ENCODE peak calls at places on chromosomes 12 and 14, in four cellular contexts. One of them, this sample, is unnamed.

GRCh38 chr12:70823182-70823976 is 97.2 kb downstream of the PTPRR start:
- DNase-seq in M059J: peak; percentile 28
- DNase-seq in stimulated activated CD4-positive, alpha-beta T cell treated with anti-CD3 and anti-CD28 coated beads, Interleukin-1b, Interleukin-23, amount 100 ng/mL, for 1 hour: no peak
- DNase-seq in fibroblast of pulmonary artery: no peak
- DNase-seq in this sample: no peak

GRCh38 chr12:130247634-130248237 is 85.5 kb downstream of the FZD10 start:
- DNase-seq in M059J: no peak
- DNase-seq in stimulated activated CD4-positive, alpha-beta T cell treated with anti-CD3 and anti-CD28 coated beads, Interleukin-1b, Interleukin-23, amount 100 ng/mL, for 1 hour: no peak
- DNase-seq in fibroblast of pulmonary artery: no peak
- DNase-seq in this sample: no peak

GRCh38 chr14:97052001-97052400 is 254.8 kb downstream of the VRK1 start:
- DNase-seq in M059J: no peak
- DNase-seq in stimulated activated CD4-positive, alpha-beta T cell treated with anti-CD3 and anti-CD28 coated beads, Interleukin-1b, Interleukin-23, amount 100 ng/mL, for 1 hour: no peak
- DNase-seq in fibroblast of pulmonary artery: no peak
- DNase-seq in this sample: no peak

GRCh38 chr14:90393966-90394365 is 2.9 kb upstream of the CALM1 start:
- DNase-seq in M059J: no peak
- DNase-seq in stimulated activated CD4-positive, alpha-beta T cell treated with anti-CD3 and anti-CD28 coated beads, Interleukin-1b, Interleukin-23, amount 100 ng/mL, for 1 hour: no peak
- DNase-seq in fibroblast of pulmonary artery: no peak
- DNase-seq in this sample: no peak

GRCh38 chr14:103641181-103641580 is 12.2 kb downstream of the KLC1 start:
- DNase-seq in M059J: peak; percentile 89
- DNase-seq in stimulated activated CD4-positive, alpha-beta T cell treated with anti-CD3 and anti-CD28 coated beads, Interleukin-1b, Interleukin-23, amount 100 ng/mL, for 1 hour: no peak
- DNase-seq in fibroblast of pulmonary artery: no peak
- DNase-seq in this sample: no peak

GRCh38 chr14:35740215-35740614 is 68.9 kb downstream of the RALGAPA1 start:
- DNase-seq in M059J: no peak
- DNase-seq in stimulated activated CD4-positive, alpha-beta T cell treated with anti-CD3 and anti-CD28 coated beads, Interleukin-1b, Interleukin-23, amount 100 ng/mL, for 1 hour: no peak
- DNase-seq in fibroblast of pulmonary artery: no peak
- DNase-seq in this sample: no peak

GRCh38 chr12:79997115-79997805 is 62.4 kb upstream of the PPP1R12A start:
- DNase-seq in M059J: no peak
- DNase-seq in stimulated activated CD4-positive, alpha-beta T cell treated with anti-CD3 and anti-CD28 coated beads, Interleukin-1b, Interleukin-23, amount 100 ng/mL, for 1 hour: no peak
- DNase-seq in fibroblast of pulmonary artery: peak; percentile 7
- DNase-seq in this sample: no peak

GRCh38 chr14:26855051-26855753 is 257.4 kb upstream of the NOVA1 start:
- DNase-seq in M059J: no peak
- DNase-seq in stimulated activated CD4-positive, alpha-beta T cell treated with anti-CD3 and anti-CD28 coated beads, Interleukin-1b, Interleukin-23, amount 100 ng/mL, for 1 hour: no peak
- DNase-seq in fibroblast of pulmonary artery: peak; percentile 68
- DNase-seq in this sample: no peak

GRCh38 chr12:90407841-90408240 is 547.1 kb downstream of the CCER1 start:
- DNase-seq in M059J: no peak
- DNase-seq in stimulated activated CD4-positive, alpha-beta T cell treated with anti-CD3 and anti-CD28 coated beads, Interleukin-1b, Interleukin-23, amount 100 ng/mL, for 1 hour: no peak
- DNase-seq in fibroblast of pulmonary artery: peak; percentile 7
- DNase-seq in this sample: no peak

GRCh38 chr12:42809226-42809625 is 219.7 kb upstream of the PRICKLE1 start:
- DNase-seq in M059J: peak; percentile 73
- DNase-seq in stimulated activated CD4-positive, alpha-beta T cell treated with anti-CD3 and anti-CD28 coated beads, Interleukin-1b, Interleukin-23, amount 100 ng/mL, for 1 hour: no peak
- DNase-seq in fibroblast of pulmonary artery: peak; percentile 36
- DNase-seq in this sample: no peak

GRCh38 chr14:71203306-71203705 is 296.0 kb downstream of the PCNX1 start:
- DNase-seq in M059J: peak; percentile 54
- DNase-seq in stimulated activated CD4-positive, alpha-beta T cell treated with anti-CD3 and anti-CD28 coated beads, Interleukin-1b, Interleukin-23, amount 100 ng/mL, for 1 hour: no peak
- DNase-seq in fibroblast of pulmonary artery: no peak
- DNase-seq in this sample: no peak

GRCh38 chr12:116508145-116509121 is 50.7 kb upstream of the MAP1LC3B2 start:
- DNase-seq in M059J: no peak
- DNase-seq in stimulated activated CD4-positive, alpha-beta T cell treated with anti-CD3 and anti-CD28 coated beads, Interleukin-1b, Interleukin-23, amount 100 ng/mL, for 1 hour: no peak
- DNase-seq in fibroblast of pulmonary artery: peak; percentile 56
- DNase-seq in this sample: peak; percentile 81

GRCh38 chr12:43063642-43064041 is 474.1 kb upstream of the PRICKLE1 start:
- DNase-seq in M059J: peak; percentile 54
- DNase-seq in stimulated activated CD4-positive, alpha-beta T cell treated with anti-CD3 and anti-CD28 coated beads, Interleukin-1b, Interleukin-23, amount 100 ng/mL, for 1 hour: no peak
- DNase-seq in fibroblast of pulmonary artery: no peak
- DNase-seq in this sample: no peak

GRCh38 chr12:4934651-4935050 is 24.9 kb downstream of the KCNA1 start:
- DNase-seq in M059J: peak; percentile 22
- DNase-seq in stimulated activated CD4-positive, alpha-beta T cell treated with anti-CD3 and anti-CD28 coated beads, Interleukin-1b, Interleukin-23, amount 100 ng/mL, for 1 hour: no peak
- DNase-seq in fibroblast of pulmonary artery: no peak
- DNase-seq in this sample: no peak

GRCh38 chr12:2341871-2342270 is 289.1 kb downstream of the CACNA1C start:
- DNase-seq in M059J: peak; percentile 79
- DNase-seq in stimulated activated CD4-positive, alpha-beta T cell treated with anti-CD3 and anti-CD28 coated beads, Interleukin-1b, Interleukin-23, amount 100 ng/mL, for 1 hour: no peak
- DNase-seq in fibroblast of pulmonary artery: peak; percentile 65
- DNase-seq in this sample: no peak

GRCh38 chr12:2324375-2324774 is 271.6 kb downstream of the CACNA1C start:
- DNase-seq in M059J: no peak
- DNase-seq in stimulated activated CD4-positive, alpha-beta T cell treated with anti-CD3 and anti-CD28 coated beads, Interleukin-1b, Interleukin-23, amount 100 ng/mL, for 1 hour: no peak
- DNase-seq in fibroblast of pulmonary artery: no peak
- DNase-seq in this sample: no peak

GRCh38 chr12:188910-189621 is 24.9 kb downstream of the SLC6A12 start:
- DNase-seq in M059J: peak; percentile 23
- DNase-seq in stimulated activated CD4-positive, alpha-beta T cell treated with anti-CD3 and anti-CD28 coated beads, Interleukin-1b, Interleukin-23, amount 100 ng/mL, for 1 hour: no peak
- DNase-seq in fibroblast of pulmonary artery: peak; percentile 58
- DNase-seq in this sample: peak; percentile 78

GRCh38 chr14:70995671-70996070 is 88.4 kb downstream of the PCNX1 start:
- DNase-seq in M059J: no peak
- DNase-seq in stimulated activated CD4-positive, alpha-beta T cell treated with anti-CD3 and anti-CD28 coated beads, Interleukin-1b, Interleukin-23, amount 100 ng/mL, for 1 hour: no peak
- DNase-seq in fibroblast of pulmonary artery: no peak
- DNase-seq in this sample: peak; percentile 25

GRCh38 chr12:48002179-48002601 is 2.1 kb downstream of the COL2A1 start:
- DNase-seq in M059J: no peak
- DNase-seq in stimulated activated CD4-positive, alpha-beta T cell treated with anti-CD3 and anti-CD28 coated beads, Interleukin-1b, Interleukin-23, amount 100 ng/mL, for 1 hour: no peak
- DNase-seq in fibroblast of pulmonary artery: no peak
- DNase-seq in this sample: no peak